ENCODE peak calls at places on chromosome 2, in four cellular contexts. H is astrocyte, F is kidney epithelial cell, S is GM23338. J is an unnamed sample.

GRCh38 chr2:237691200-237691907 is 64.0 kb downstream of the LRRFIP1 start:
- DNase-seq in H (no peak), F (no peak), S (peak; percentile 69), J (no peak)

GRCh38 chr2:74290466-74291216 is 52.6 kb downstream of the SLC4A5 start:
- DNase-seq in H (no peak), F (no peak), S (no peak), J (no peak)

GRCh38 chr2:237724811-237725478 is 73.6 kb upstream of the RBM44 start:
- DNase-seq in H (no peak), F (no peak), S (no peak), J (no peak)

GRCh38 chr2:15145919-15146318 is 415.2 kb downstream of the NBAS start:
- DNase-seq in H (no peak), F (no peak), S (no peak), J (no peak)

GRCh38 chr2:66717491-66717890 is 282.6 kb downstream of the MEIS1 start:
- DNase-seq in H (peak; percentile 27), F (no peak), S (no peak), J (no peak)

GRCh38 chr2:111157071-111157661 is 36.5 kb downstream of the BCL2L11 start:
- DNase-seq in H (no peak), F (no peak), S (no peak), J (no peak)

GRCh38 chr2:32900246-32901000 is 46.3 kb upstream of the LTBP1 start:
- DNase-seq in H (no peak), F (no peak), S (no peak), J (no peak)

GRCh38 chr2:215161301-215161829 is 22.9 kb upstream of the ABCA12 start:
- DNase-seq in H (no peak), F (no peak), S (no peak), J (no peak)

GRCh38 chr2:109098251-109098920 is 30.6 kb upstream of the SH3RF3 start:
- DNase-seq in H (peak; percentile 51), F (no peak), S (no peak), J (no peak)

GRCh38 chr2:167104691-167105090 is 216.4 kb downstream of the XIRP2 start:
- DNase-seq in H (no peak), F (no peak), S (no peak), J (no peak)

GRCh38 chr2:150983498-150983897 is 278.2 kb downstream of the RBM43 start:
- DNase-seq in H (no peak), F (no peak), S (peak; percentile 16), J (no peak)

GRCh38 chr2:204122425-204122824 is 185.9 kb downstream of the ICOS start:
- DNase-seq in H (no peak), F (no peak), S (no peak), J (no peak)

GRCh38 chr2:211085056-211085680 is 528.8 kb downstream of the CPS1 start:
- DNase-seq in H (peak; percentile 8), F (no peak), S (peak; percentile 77), J (no peak)

GRCh38 chr2:214255046-214255445 is 155.8 kb upstream of the VWC2L start:
- DNase-seq in H (no peak), F (no peak), S (no peak), J (no peak)

GRCh38 chr2:236177967-236178909 is 10.1 kb upstream of the GBX2 start:
- DNase-seq in H (peak; percentile 26), F (no peak), S (peak; percentile 85), J (no peak)

GRCh38 chr2:101410716-101411115 is 23.4 kb upstream of the CREG2 start:
- DNase-seq in H (no peak), F (no peak), S (no peak), J (no peak)

GRCh38 chr2:238954841-238955521 is 107.1 kb downstream of the TWIST2 start:
- DNase-seq in H (peak; percentile 93), F (no peak), S (no peak), J (no peak)

GRCh38 chr2:72781500-72781899 is 44.3 kb downstream of the EXOC6B start:
- DNase-seq in H (no peak), F (no peak), S (no peak), J (no peak)

GRCh38 chr2:54767921-54768320 is 44.5 kb downstream of the EML6 start:
- DNase-seq in H (peak; percentile 53), F (peak; percentile 32), S (no peak), J (no peak)

GRCh38 chr2:39413063-39413722 is 23.9 kb downstream of the MAP4K3 start:
- DNase-seq in H (no peak), F (no peak), S (no peak), J (no peak)

GRCh38 chr2:59190518-59190917 is 949.4 kb upstream of the FANCL start:
- DNase-seq in H (no peak), F (no peak), S (no peak), J (no peak)

GRCh38 chr2:230947908-230948365 is 22.9 kb upstream of the GPR55 start:
- DNase-seq in H (no peak), F (no peak), S (no peak), J (no peak)

GRCh38 chr2:224861266-224861665 is 145.1 kb upstream of the CCDC195 start:
- DNase-seq in H (no peak), F (no peak), S (no peak), J (no peak)

GRCh38 chr2:19078709-19079108 is 279.7 kb downstream of the OSR1 start:
- DNase-seq in H (no peak), F (no peak), S (no peak), J (no peak)

GRCh38 chr2:181575024-181575649 is 81.8 kb downstream of the CERKL start:
- DNase-seq in H (no peak), F (no peak), S (no peak), J (no peak)

GRCh38 chr2:16774091-16774490 is 108.5 kb upstream of the CYRIA start:
- DNase-seq in H (peak; percentile 48), F (no peak), S (peak; percentile 40), J (no peak)

GRCh38 chr2:16773080-16773713 is 107.6 kb upstream of the CYRIA start:
- DNase-seq in H (peak; percentile 49), F (no peak), S (peak; percentile 78), J (no peak)

GRCh38 chr2:16777123-16777872 is 111.7 kb upstream of the CYRIA start:
- DNase-seq in H (no peak), F (no peak), S (no peak), J (no peak)

GRCh38 chr2:16774980-16775963 is 109.6 kb upstream of the CYRIA start:
- DNase-seq in H (no peak), F (no peak), S (peak; percentile 59), J (no peak)
- TF ChIP-seq CTCF in H (peak; percentile 19), F (no peak), S (peak; percentile 51), J (no peak)

DNA sequence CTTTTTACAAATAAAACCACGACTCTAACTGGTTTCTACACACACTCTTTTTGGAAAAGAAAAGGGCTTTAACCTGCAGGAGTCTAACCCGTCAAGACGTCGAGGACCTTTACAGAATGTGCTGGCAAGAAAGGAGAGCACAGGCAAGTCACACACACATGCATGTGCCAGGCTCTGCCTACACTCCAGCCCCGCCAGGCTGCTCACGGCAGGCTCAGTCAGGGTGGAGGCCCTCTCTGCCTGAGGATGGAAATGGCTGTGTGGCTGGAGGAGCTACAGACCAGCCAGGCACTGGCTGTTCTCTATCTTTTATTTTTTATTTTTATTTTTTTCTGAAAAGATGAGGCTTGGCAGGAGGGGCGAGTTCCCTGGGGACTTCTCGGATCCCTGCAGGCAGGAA is 10.2 kb downstream of the SIX3 start:
- DNase-seq in H (no peak), F (no peak), S (no peak), J (no peak)
- H3K4me3 ChIP-seq in H (peak overlapping the region; percentile 32), F (no peak overlapping the region), S (peak overlapping the region; percentile 55), J (no peak overlapping the region)

DNA sequence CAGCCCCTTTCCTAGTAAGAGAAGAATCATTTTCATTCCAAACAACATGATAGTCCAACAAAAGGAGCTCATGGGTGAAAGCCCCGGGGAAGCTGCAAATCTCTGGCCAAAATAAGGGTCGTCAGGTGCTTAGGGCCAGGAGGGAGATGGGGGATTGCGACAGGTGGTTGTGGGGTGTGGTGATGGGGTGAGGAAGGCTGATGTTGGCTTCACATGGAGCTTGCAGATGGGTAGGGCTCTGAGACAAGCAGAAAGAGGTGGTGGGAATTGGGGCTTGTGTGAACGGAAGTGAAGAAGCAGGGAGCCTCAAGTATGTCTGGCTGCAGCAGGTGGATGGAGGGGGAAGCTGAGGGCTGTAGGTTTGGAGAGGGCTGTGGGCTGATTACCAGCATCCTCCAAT is 126.1 kb downstream of the CLIP4 start:
- DNase-seq in H (no peak), F (no peak), S (no peak), J (no peak)
- H3K27me3 ChIP-seq in H (peaks cover 9% of the 10 kb centered on the region), F (no peaks in the 10 kb centered on the region), S (no peaks in the 10 kb centered on the region), J (peaks cover 2% of the 10 kb centered on the region)

GRCh38 chr2:64455545-64455944 is 1.6 kb downstream of the LGALSL start:
- DNase-seq in H (no peak), F (no peak), S (no peak), J (no peak)

GRCh38 chr2:64456298-64456697 is 2.3 kb downstream of the LGALSL start:
- DNase-seq in H (no peak), F (no peak), S (no peak), J (no peak)

GRCh38 chr2:64459575-64459974 is 5.6 kb downstream of the LGALSL start:
- DNase-seq in H (no peak), F (no peak), S (no peak), J (no peak)

GRCh38 chr2:64455031-64455332 is 1.0 kb downstream of the LGALSL start:
- DNase-seq in H (no peak), F (no peak), S (no peak), J (no peak)

GRCh38 chr2:64457518-64457917 is 3.6 kb downstream of the LGALSL start:
- DNase-seq in H (no peak), F (no peak), S (no peak), J (no peak)
- TF ChIP-seq CTCF in H (no peak), F (no peak), S (no peak), J (no peak)

GRCh38 chr2:219059375-219059724 is 1.4 kb downstream of the IHH start:
- DNase-seq in H (no peak), F (no peak), S (peak; percentile 24), J (no peak)

GRCh38 chr2:219058541-219059374 is 2.0 kb downstream of the IHH start:
- DNase-seq in H (no peak), F (no peak), S (peak; percentile 52), J (no peak)

GRCh38 chr2:219059725-219060682 is 717 bp downstream of the IHH start:
- DNase-seq in H (no peak), F (no peak), S (peak; percentile 54), J (no peak)

GRCh38 chr2:219057709-219058540 is 2.8 kb downstream of the IHH start:
- DNase-seq in H (peak; percentile 16), F (no peak), S (peak; percentile 87), J (no peak)

GRCh38 chr2:219060821-219061791 is at the start of gene IHH:
- DNase-seq in H (no peak), F (no peak), S (peak; percentile 74), J (no peak)
- H3K4me3 ChIP-seq in H (no peak within 1 kb of the TSS), F (no peak within 1 kb of the TSS), S (peak within 1 kb of the TSS; percentile 54), J (no peak within 1 kb of the TSS)

DNA sequence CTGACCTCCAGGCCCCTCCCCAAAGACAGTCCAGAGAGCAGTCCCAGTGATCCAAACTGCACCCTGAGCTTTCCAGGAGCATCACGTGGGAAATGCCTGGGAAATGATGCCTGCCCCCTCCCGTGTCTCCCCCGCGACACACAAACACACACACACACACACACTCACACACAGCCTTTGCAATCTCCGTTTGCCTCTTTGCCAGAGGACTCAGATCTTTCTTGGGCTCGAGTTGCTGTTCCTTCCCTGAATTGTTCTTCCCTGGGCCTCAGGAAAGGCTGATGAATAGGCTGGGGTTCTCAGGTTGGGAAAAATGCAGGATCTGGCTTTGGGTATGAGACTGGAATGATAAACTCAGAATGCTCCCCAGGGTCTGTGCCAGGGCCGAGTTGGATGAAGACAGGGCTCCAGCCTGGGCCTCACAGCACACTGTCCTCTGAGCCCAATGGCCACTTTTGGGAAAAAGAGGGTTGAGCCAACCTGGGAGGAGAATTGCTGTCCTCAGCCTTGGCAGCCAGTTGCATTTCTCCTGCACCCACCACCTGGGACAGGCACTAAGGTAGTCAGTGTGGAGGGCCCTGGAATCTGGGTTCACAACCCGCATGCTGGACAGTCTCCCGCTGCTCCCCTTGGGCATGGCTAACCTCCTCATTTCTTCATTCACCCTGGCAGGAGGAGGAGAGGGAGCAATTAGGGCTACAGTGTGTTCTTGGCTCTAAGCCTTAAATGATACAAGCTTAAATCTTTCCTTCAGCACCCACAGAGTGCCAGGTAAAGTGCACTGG is 43.9 kb upstream of the ATP6V1B1 start:
- DNase-seq in H (no peak), F (no peak), S (no peak), J (no peak)
- H3K27me3 ChIP-seq in H (peaks cover 98% of the 10 kb centered on the region), F (peaks cover 90% of the 10 kb centered on the region), S (peaks cover 100% of the 10 kb centered on the region), J (peaks cover 80% of the 10 kb centered on the region)

J was measured in BJ.